ENCODE peak calls at places on chromosomes 7 and 10, in nine cellular contexts. G, K, N, Y, P, B, A, J and F are unnamed samples.

GRCh38 chr10:75136346-75136745 is 24.9 kb downstream of the SAMD8 start:
- DNase-seq in G (no peak), K (no peak), N (peak; percentile 37), Y (no peak), P (no peak), B (no peak), A (no peak), J (no peak), F (no peak)

GRCh38 chr7:226281-226882 is 34.0 kb downstream of the FAM20C start:
- DNase-seq in G (no peak), K (no peak), N (peak; percentile 47), Y (no peak), P (no peak), B (no peak), A (peak; percentile 72), J (peak; percentile 70), F (no peak)

GRCh38 chr10:97713828-97714400 is 384 bp downstream of the MARVELD1 start:
- DNase-seq in G (peak; percentile 43), K (peak; percentile 88), N (peak; percentile 52), Y (peak; percentile 49), P (peak; percentile 70), B (no peak), A (peak; percentile 74), J (peak; percentile 46), F (peak; percentile 64)

GRCh38 chr10:11095374-11095785 is 77.7 kb downstream of the CELF2 start:
- DNase-seq in G (no peak), K (no peak), N (no peak), Y (no peak), P (no peak), B (no peak), A (no peak), J (no peak), F (no peak)

GRCh38 chr7:15397921-15398560 is 163.8 kb downstream of the AGMO start:
- DNase-seq in G (no peak), K (no peak), N (no peak), Y (no peak), P (no peak), B (no peak), A (no peak), J (no peak), F (no peak)

GRCh38 chr7:106568680-106569499 is 92.1 kb downstream of the CCDC71L start:
- DNase-seq in G (no peak), K (no peak), N (peak; percentile 41), Y (no peak), P (no peak), B (no peak), A (peak; percentile 85), J (peak; percentile 70), F (no peak)

GRCh38 chr7:131326576-131326975 is 1.1 kb upstream of the MKLN1 start:
- DNase-seq in G (no peak), K (no peak), N (no peak), Y (no peak), P (no peak), B (no peak), A (no peak), J (no peak), F (no peak)

GRCh38 chr7:95977994-95978393 is 205.6 kb downstream of the DYNC1I1 start:
- DNase-seq in G (no peak), K (no peak), N (no peak), Y (no peak), P (no peak), B (no peak), A (no peak), J (no peak), F (no peak)

GRCh38 chr10:4851176-4851575 is 25.2 kb downstream of the AKR1E2 start:
- DNase-seq in G (no peak), K (no peak), N (no peak), Y (no peak), P (no peak), B (no peak), A (no peak), J (no peak), F (no peak)

GRCh38 chr7:78576196-78576595 is 777.6 kb downstream of the PHTF2 start:
- DNase-seq in G (no peak), K (no peak), N (peak; percentile 21), Y (no peak), P (no peak), B (no peak), A (peak; percentile 17), J (no peak), F (no peak)

GRCh38 chr7:88495901-88496300 is 189.2 kb upstream of the STEAP4 start:
- DNase-seq in G (no peak), K (no peak), N (no peak), Y (no peak), P (no peak), B (no peak), A (no peak), J (no peak), F (no peak)

GRCh38 chr10:129532838-129533237 is 65.8 kb downstream of the MGMT start:
- DNase-seq in G (no peak), K (no peak), N (no peak), Y (no peak), P (no peak), B (no peak), A (no peak), J (no peak), F (no peak)

GRCh38 chr7:114862406-114862805 is 59.5 kb upstream of the MDFIC start:
- DNase-seq in G (no peak), K (no peak), N (no peak), Y (no peak), P (no peak), B (no peak), A (no peak), J (no peak), F (no peak)

GRCh38 chr7:116805100-116805544 is 57.3 kb upstream of the CAPZA2 start:
- DNase-seq in G (no peak), K (no peak), N (no peak), Y (no peak), P (no peak), B (no peak), A (peak; percentile 76), J (no peak), F (no peak)

GRCh38 chr7:158490171-158490782 is 97.3 kb downstream of the PTPRN2 start:
- DNase-seq in G (no peak), K (no peak), N (no peak), Y (no peak), P (no peak), B (no peak), A (no peak), J (no peak), F (no peak)

GRCh38 chr7:85554294-85554877 is 367.5 kb upstream of the SEMA3D start:
- DNase-seq in G (peak; percentile 13), K (no peak), N (peak; percentile 82), Y (no peak), P (no peak), B (no peak), A (peak; percentile 82), J (peak; percentile 6), F (no peak)

GRCh38 chr7:12709731-12710502 is 22.5 kb downstream of the ARL4A start:
- DNase-seq in G (no peak), K (no peak), N (peak; percentile 83), Y (no peak), P (no peak), B (no peak), A (peak; percentile 47), J (no peak), F (no peak)

GRCh38 chr10:90398551-90398950 is 459.3 kb downstream of the HTR7 start:
- DNase-seq in G (no peak), K (no peak), N (no peak), Y (no peak), P (no peak), B (no peak), A (peak; percentile 25), J (no peak), F (no peak)

GRCh38 chr10:6140965-6141295 is 52.1 kb downstream of the RBM17 start:
- DNase-seq in G (no peak), K (no peak), N (no peak), Y (no peak), P (no peak), B (no peak), A (no peak), J (no peak), F (no peak)

GRCh38 chr10:29057712-29058426 is 231.0 kb upstream of the LYZL1 start:
- DNase-seq in G (no peak), K (no peak), N (no peak), Y (no peak), P (peak; percentile 61), B (no peak), A (peak; percentile 16), J (no peak), F (no peak)

GRCh38 chr7:34330308-34330707 is 327.7 kb upstream of the NPSR1 start:
- DNase-seq in G (no peak), K (no peak), N (no peak), Y (no peak), P (no peak), B (no peak), A (no peak), J (no peak), F (no peak)
- H3K27ac ChIP-seq in G (no peak overlapping the region), K (no peak overlapping the region), N (no peak overlapping the region), Y (no peak overlapping the region), P (no peak overlapping the region), B (no peak overlapping the region), A (no peak overlapping the region), J (no peak overlapping the region), F (no peak overlapping the region)

GRCh38 chr10:123139165-123139520 is 3.4 kb downstream of the HMX3 start:
- DNase-seq in G (no peak), K (no peak), N (no peak), Y (no peak), P (no peak), B (no peak), A (no peak), J (no peak), F (no peak)
- H3K4me3 ChIP-seq in G (no peak overlapping the region), K (no peak overlapping the region), N (peak overlapping the region; percentile 66), Y (no peak overlapping the region), P (no peak overlapping the region), B (no peak overlapping the region), A (no peak overlapping the region), J (peak overlapping the region; percentile 41), F (no peak overlapping the region)

DNA sequence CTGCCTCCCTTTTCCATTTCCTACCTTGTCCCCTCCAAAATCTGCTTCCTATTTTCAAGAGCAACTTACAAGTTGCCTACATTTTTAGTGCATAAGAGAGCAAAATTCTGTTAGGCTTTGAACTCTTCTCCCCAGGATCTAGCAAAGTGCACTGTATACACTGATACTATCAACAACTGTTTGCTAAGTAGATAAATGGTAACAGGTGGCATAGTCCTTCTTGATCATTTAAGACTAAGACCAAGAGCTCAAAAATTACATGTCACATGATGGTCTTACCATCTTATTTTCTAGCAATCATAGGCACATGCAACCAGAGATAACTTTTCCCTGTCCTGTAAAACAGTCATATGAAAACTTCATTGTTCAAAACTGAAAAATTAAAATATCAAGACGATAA is 16.2 kb downstream of the FAM3C start:
- DNase-seq in G (no peak), K (no peak), N (no peak), Y (no peak), P (no peak), B (no peak), A (no peak), J (no peak), F (no peak)
- H3K4me1 ChIP-seq in G (peaks cover 16% of the 10 kb centered on the region), K (peaks cover 18% of the 10 kb centered on the region), N (peaks cover 3% of the 10 kb centered on the region), Y (peaks cover 4% of the 10 kb centered on the region), P (peaks cover 3% of the 10 kb centered on the region), B (peaks cover 16% of the 10 kb centered on the region), A (peaks cover 1% of the 10 kb centered on the region), J (no peaks in the 10 kb centered on the region), F (peaks cover 9% of the 10 kb centered on the region)

DNA sequence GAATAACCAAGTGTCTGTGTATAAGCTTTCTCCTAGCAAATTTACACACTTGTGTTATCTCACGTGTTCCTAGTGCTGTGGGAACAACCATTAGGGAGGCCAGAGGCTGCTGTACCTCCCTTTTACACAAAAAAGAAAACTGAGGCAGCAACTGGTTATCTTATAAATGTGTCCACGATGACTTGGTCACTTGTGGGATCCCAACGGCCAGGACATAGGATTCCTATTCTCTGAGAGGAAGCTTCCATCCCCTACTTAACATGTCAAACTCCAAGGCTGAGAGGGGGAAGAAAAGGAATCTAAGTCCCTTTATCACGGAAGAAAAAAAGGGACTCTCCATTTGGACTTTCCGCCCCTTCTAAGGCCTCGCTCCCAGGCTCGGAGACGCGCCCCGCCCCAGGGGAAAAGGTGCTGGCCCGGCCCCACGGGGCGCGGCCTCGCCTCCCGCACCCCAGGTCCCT is 430 bp downstream of the ZNF438 start:
- DNase-seq in G (no peak), K (no peak), N (no peak), Y (no peak), P (no peak), B (no peak), A (no peak), J (no peak), F (no peak)
- H3K27ac ChIP-seq in G (peak overlapping the region; percentile 97), K (peak overlapping the region; percentile 99), N (peak overlapping the region; percentile 95), Y (peak overlapping the region; percentile 89), P (peak overlapping the region; percentile 100), B (peak overlapping the region; percentile 100), A (peak overlapping the region; percentile 94), J (peak overlapping the region; percentile 93), F (peak overlapping the region; percentile 96)